ENCODE peak calls at places on chromosomes 6 and 20, in five cellular contexts. C, R, J, M and H are unnamed samples.

GRCh38 chr20:31606928-31607639 is 2.0 kb downstream of the ID1 start:
- DNase-seq in M (peak), J (peak), R (peak), C (peak), H (peak)

GRCh38 chr20:48711044-48711428 is 116.8 kb downstream of the PREX1 start:
- DNase-seq in R (no peak), C (no peak), M (no peak), J (no peak), H (no peak)

GRCh38 chr6:72861935-72862432 is 240.1 kb downstream of the KCNQ5 start:
- DNase-seq in R (no peak), M (no peak), J (no peak), C (no peak), H (peak)

GRCh38 chr20:38452880-38453624 is 17.9 kb upstream of the SNHG17 start:
- DNase-seq in J (no peak), M (no peak), C (peak), R (no peak), H (peak)

GRCh38 chr6:135280375-135281136 is 99.4 kb downstream of the MYB start:
- DNase-seq in C (peak), R (no peak), M (no peak), J (no peak), H (peak)

GRCh38 chr6:46490425-46491200 is 636 bp downstream of the RCAN2 start:
- DNase-seq in J (peak), C (no peak), R (no peak), M (peak), H (no peak)

GRCh38 chr6:167559675-167560479 is 235.0 kb downstream of the TTLL2 start:
- DNase-seq in M (no peak), C (no peak), R (no peak), J (no peak), H (no peak)

GRCh38 chr20:21251278-21251677 is 51.9 kb upstream of the XRN2 start:
- DNase-seq in R (no peak), C (no peak), J (no peak), M (no peak), H (peak)

GRCh38 chr20:40257763-40258162 is 431.3 kb downstream of the MAFB start:
- DNase-seq in J (no peak), M (no peak), C (no peak), R (no peak), H (no peak)

GRCh38 chr6:100281471-100281878 is 183.2 kb downstream of the SIM1 start:
- DNase-seq in M (peak), J (peak), R (no peak), C (no peak), H (no peak)

GRCh38 chr6:68880050-68880449 is 245.0 kb downstream of the ADGRB3 start:
- DNase-seq in J (no peak), C (no peak), R (no peak), M (no peak), H (no peak)

GRCh38 chr20:57928181-57928967 is 218.6 kb upstream of the PMEPA1 start:
- DNase-seq in R (no peak), M (no peak), C (peak), J (no peak), H (no peak)

GRCh38 chr20:2246081-2246491 is 49.7 kb upstream of the TGM3 start:
- DNase-seq in C (no peak), J (peak), M (no peak), R (no peak), H (no peak)

GRCh38 chr20:23136893-23137745 is 51.0 kb upstream of the CD93 start:
- DNase-seq in J (no peak), M (no peak), C (no peak), R (peak), H (peak)

GRCh38 chr6:89895273-89895874 is 1.1 kb downstream of the GJA10 start:
- DNase-seq in C (peak), J (peak), M (peak), R (no peak), H (peak)

GRCh38 chr20:14259691-14260090 is 77.7 kb downstream of the FLRT3 start:
- DNase-seq in J (no peak), M (no peak), C (no peak), R (no peak), H (no peak)

DNA sequence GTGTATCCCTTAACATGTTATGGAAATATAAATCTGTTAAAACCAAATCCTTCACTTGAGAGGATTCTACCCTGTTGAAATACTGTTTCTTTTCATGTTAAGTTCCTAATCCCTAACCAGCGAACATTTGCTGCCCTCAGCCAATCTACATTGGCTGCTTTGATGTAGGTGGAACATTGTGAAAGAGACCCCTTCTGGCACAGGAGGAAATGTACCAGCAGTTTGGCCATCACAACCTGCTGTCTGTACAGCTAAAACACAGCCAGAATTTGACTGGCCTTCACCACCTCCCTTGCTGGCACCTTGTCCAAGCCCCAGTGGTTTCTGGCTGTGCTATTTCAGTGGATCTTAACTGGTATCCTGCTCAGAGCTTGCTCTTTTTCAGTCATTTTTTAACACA is 202.0 kb upstream of the EPHA7 start:
- DNase-seq in M (no peak), C (no peak), R (no peak), J (no peak), H (no peak)
- TF ChIP-seq CTCF in M (no peak), C (no peak), R (no peak), J (peak), H (no peak)

GRCh38 chr6:28981391-28981832 is 23.7 kb downstream of the ZNF311 start:
- DNase-seq in R (no peak), J (peak), M (peak), C (peak), H (no peak)
- TF ChIP-seq CTCF in R (no peak), J (no peak), M (peak), C (no peak), H (peak)

GRCh38 chr6:78398292-78398691 is 469.1 kb upstream of the IRAK1BP1 start:
- DNase-seq in C (no peak), R (no peak), J (peak), M (no peak), H (no peak)
- TF ChIP-seq CTCF in C (no peak), R (no peak), J (no peak), M (no peak), H (no peak)

GRCh38 chr6:94636780-94637385 is 940.5 kb upstream of the MANEA start:
- DNase-seq in M (no peak), C (peak), J (peak), R (no peak), H (peak)
- TF ChIP-seq CTCF in M (no peak), C (peak), J (peak), R (no peak), H (no peak)

GRCh38 chr6:87756858-87757257 is 54.8 kb upstream of the AKIRIN2 start:
- DNase-seq in R (peak), C (peak), M (no peak), J (no peak), H (peak)
- TF ChIP-seq CTCF in R (no peak), C (no peak), M (no peak), J (no peak), H (no peak)